ENCODE peak calls at places on chromosomes 13 and 19, in eight cellular contexts. Q, N, R, V, I, Y, T and P are unnamed samples.
A peak's percentile ranks its signal among the peaks of the same experiment; 100 is the strongest.

GRCh38 chr19:6997679-6998445 is 23.4 kb downstream of the MBD3L2B start:
- DNase-seq in Q (no peak), N (no peak), R (no peak), V (no peak), I (no peak), Y (no peak), T (no peak), P (peak; percentile 15)

GRCh38 chr19:17830567-17831418 is 9.5 kb upstream of the INSL3 start:
- DNase-seq in Q (peak; percentile 67), N (no peak), R (peak; percentile 47), V (peak; percentile 89), I (no peak), Y (peak; percentile 97), T (no peak), P (peak; percentile 85)

GRCh38 chr19:10889880-10890279 is 18.5 kb downstream of the CARM1 start:
- DNase-seq in Q (no peak), N (no peak), R (no peak), V (no peak), I (no peak), Y (no peak), T (no peak), P (no peak)

GRCh38 chr13:35191883-35192282 is 249.8 kb downstream of the NBEA start:
- DNase-seq in Q (no peak), N (no peak), R (no peak), V (no peak), I (no peak), Y (no peak), T (no peak), P (no peak)

GRCh38 chr13:71830736-71831135 is 36.3 kb downstream of the DACH1 start:
- DNase-seq in Q (no peak), N (no peak), R (no peak), V (no peak), I (no peak), Y (no peak), T (no peak), P (no peak)

GRCh38 chr19:36032251-36033104 is at the start of gene CLIP3:
- DNase-seq in Q (peak; percentile 62), N (no peak), R (peak; percentile 64), V (peak; percentile 92), I (no peak), Y (peak; percentile 87), T (no peak), P (peak; percentile 42)

GRCh38 chr13:51804295-51805172 is 571 bp upstream of the DHRS12 start:
- DNase-seq in Q (no peak), N (no peak), R (no peak), V (peak; percentile 75), I (peak; percentile 34), Y (peak; percentile 68), T (no peak), P (no peak)

GRCh38 chr19:45999653-46000121 is 4.4 kb downstream of the CCDC61 start:
- DNase-seq in Q (peak; percentile 43), N (no peak), R (no peak), V (no peak), I (no peak), Y (no peak), T (no peak), P (peak; percentile 25)

GRCh38 chr13:93818345-93818744 is 591.7 kb downstream of the GPC6 start:
- DNase-seq in Q (no peak), N (no peak), R (no peak), V (no peak), I (no peak), Y (no peak), T (no peak), P (no peak)

GRCh38 chr19:11659612-11660011 is 62.3 kb downstream of the ZNF627 start:
- DNase-seq in Q (peak; percentile 12), N (no peak), R (no peak), V (no peak), I (no peak), Y (no peak), T (peak; percentile 15), P (no peak)

GRCh38 chr19:2567580-2567979 is 91.7 kb downstream of the GADD45B start:
- DNase-seq in Q (no peak), N (peak; percentile 77), R (no peak), V (peak; percentile 85), I (no peak), Y (no peak), T (no peak), P (no peak)

GRCh38 chr13:113109151-113110047 is 3.8 kb downstream of the F7 start:
- DNase-seq in Q (no peak), N (no peak), R (no peak), V (peak; percentile 58), I (no peak), Y (no peak), T (no peak), P (no peak)

GRCh38 chr19:6457958-6458694 is 1.5 kb downstream of the SLC25A23 start:
- DNase-seq in Q (no peak), N (no peak), R (no peak), V (no peak), I (no peak), Y (peak; percentile 30), T (no peak), P (no peak)

GRCh38 chr13:57075588-57075987 is 65.1 kb upstream of the PRR20A start:
- DNase-seq in Q (no peak), N (no peak), R (no peak), V (no peak), I (no peak), Y (no peak), T (no peak), P (no peak)

GRCh38 chr13:84845875-84846619 is 953.2 kb downstream of the SLITRK6 start:
- DNase-seq in Q (no peak), N (no peak), R (no peak), V (no peak), I (no peak), Y (no peak), T (no peak), P (no peak)

DNA sequence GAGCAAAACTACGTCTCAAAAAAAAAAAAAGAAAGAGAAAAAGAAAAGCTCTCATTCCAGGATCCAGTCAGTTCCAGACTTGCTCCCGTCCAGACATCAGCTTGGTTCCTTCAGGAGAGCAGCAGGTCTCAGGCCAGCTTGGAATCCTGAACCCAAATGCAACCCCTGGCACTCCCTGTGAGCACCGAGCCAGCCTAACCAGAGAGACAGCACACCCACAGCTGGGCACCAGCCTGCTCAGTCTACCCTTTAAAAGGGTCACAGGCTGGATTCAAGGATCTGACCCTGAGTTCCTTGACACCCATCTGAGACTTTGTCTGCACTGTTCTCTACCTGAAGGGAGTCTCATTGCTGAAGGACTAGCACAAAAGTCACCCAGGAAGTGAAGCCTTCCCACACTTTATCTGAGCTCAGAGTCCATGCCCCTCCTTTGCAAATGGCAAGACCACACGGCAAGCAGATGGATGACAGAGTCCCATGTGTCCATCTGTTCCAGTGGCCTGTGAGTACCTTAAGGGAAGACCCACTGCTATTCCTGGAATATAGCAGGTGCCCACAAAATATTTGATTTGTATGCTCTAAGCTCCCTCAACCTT is 1.4 kb downstream of the PEPD start:
- DNase-seq in Q (no peak), N (no peak), R (no peak), V (no peak), I (no peak), Y (no peak), T (peak; percentile 42), P (no peak)
- TF ChIP-seq POLR2A in Q (no peak), N (no peak), R (no peak), V (no peak), I (no peak), Y (no peak), T (no peak), P (no peak)

GRCh38 chr19:32691291-32691951 is at the start of gene NUDT19:
- DNase-seq in Q (peak; percentile 73), N (peak; percentile 79), R (peak; percentile 83), V (peak; percentile 88), I (peak; percentile 94), Y (peak; percentile 73), T (peak; percentile 78), P (peak; percentile 92)
- TF ChIP-seq POLR2A in Q (peak; percentile 53), N (no peak), R (peak; percentile 73), V (peak; percentile 42), I (no peak), Y (peak; percentile 29), T (peak; percentile 73), P (peak; percentile 84)

GRCh38 chr19:12784394-12784870 is 6.9 kb upstream of the JUNB start:
- DNase-seq in Q (peak; percentile 46), N (no peak), R (no peak), V (no peak), I (no peak), Y (no peak), T (no peak), P (no peak)

GRCh38 chr19:12783849-12784393 is 7.4 kb upstream of the JUNB start:
- DNase-seq in Q (no peak), N (peak; percentile 58), R (no peak), V (no peak), I (peak; percentile 61), Y (no peak), T (peak; percentile 45), P (peak; percentile 44)

GRCh38 chr19:12782174-12782423 is 6.7 kb upstream of the HOOK2 start:
- DNase-seq in Q (no peak), N (peak; percentile 66), R (peak; percentile 78), V (no peak), I (peak; percentile 79), Y (no peak), T (no peak), P (no peak)

GRCh38 chr19:12782424-12783225 is 7.3 kb upstream of the HOOK2 start:
- DNase-seq in Q (peak; percentile 85), N (peak; percentile 80), R (peak; percentile 96), V (peak; percentile 96), I (peak; percentile 84), Y (peak; percentile 96), T (no peak), P (peak; percentile 85)

DNA sequence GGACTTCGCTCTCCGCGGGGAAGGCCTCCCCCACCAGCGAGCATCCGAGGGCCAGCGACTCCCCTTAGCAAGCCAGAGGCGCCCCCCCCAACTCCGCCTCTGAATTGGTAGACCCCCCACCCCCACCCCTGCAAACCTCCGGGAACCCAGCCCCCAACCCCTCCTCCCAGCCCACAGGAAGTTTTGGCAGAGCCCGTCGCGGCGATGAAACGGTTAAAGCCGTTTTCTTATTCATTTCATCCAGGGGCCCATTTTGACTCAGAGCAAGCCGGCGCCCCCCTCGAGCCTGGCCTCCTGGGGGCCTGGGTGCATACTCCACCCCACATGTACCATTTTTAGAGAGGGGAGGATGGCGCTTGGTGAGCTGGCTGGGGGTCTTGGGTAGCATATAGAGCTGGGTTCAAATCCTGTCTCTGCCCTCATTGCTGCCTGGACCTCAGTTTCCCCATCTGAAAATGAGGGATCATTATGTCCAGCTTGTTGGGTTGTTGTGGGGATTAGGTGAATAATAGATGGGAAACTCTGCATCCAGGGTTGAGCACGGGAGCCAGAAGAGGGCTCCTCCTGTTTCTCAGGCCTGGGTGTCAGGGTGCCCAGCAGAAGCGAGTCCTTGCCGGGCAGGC is 7.9 kb upstream of the JUNB start:
- DNase-seq in Q (no peak), N (no peak), R (no peak), V (no peak), I (no peak), Y (no peak), T (no peak), P (no peak)
- TF ChIP-seq POLR2A in Q (peak; percentile 16), N (no peak), R (no peak), V (no peak), I (no peak), Y (no peak), T (no peak), P (no peak)

DNA sequence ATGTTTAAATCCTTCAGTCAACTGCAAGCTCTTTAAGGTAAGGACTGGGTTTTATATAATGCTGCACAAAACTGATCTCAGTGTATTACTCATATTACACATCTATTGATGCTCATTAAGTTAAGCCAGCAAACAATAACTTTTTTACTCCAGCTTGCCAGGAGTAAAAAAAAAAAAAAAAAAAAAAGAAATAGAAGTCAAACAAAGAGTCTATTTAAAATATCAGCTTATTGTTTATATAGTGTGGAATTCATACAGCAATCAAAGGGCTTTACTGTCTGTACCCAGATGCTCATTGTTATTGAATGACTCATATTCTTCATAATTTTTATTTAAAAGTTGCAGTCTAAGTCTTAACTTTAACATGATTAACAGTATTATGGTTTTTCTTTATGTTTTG is 21.8 kb upstream of the KBTBD7 start:
- DNase-seq in Q (peak; percentile 82), N (no peak), R (peak; percentile 60), V (no peak), I (no peak), Y (no peak), T (peak; percentile 16), P (no peak)
- TF ChIP-seq POLR2A in Q (no peak), N (no peak), R (no peak), V (no peak), I (no peak), Y (no peak), T (no peak), P (no peak)